ENCODE peak calls at places on chromosomes 5 and 9, in nine cellular contexts. F is ELR; E is activated CD8-positive, alpha-beta memory T cell treated with anti-CD3 and anti-CD28 coated beads, Interleukin-2, amount 50 U/mL, for 4 hours; A is ELF-1; Z is activated CD4-positive, CD25-positive, alpha-beta regulatory T cell treated with anti-CD3 and anti-CD28 coated beads, Interleukin-2, amount 50 U/mL, for 16 hours; C is breast epithelium; R is Daoy; W is DMS79; V is Calu3. S is an unnamed sample.
A peak's percentile ranks its signal among the peaks of the same experiment; 100 is the strongest.

GRCh38 chr9:124662561-124662960 is 108.5 kb downstream of the NR6A1 start:
- DNase-seq in E (no peak), V (no peak), Z (no peak), A (no peak), F (no peak), C (no peak), R (no peak), W (no peak), S (no peak)

GRCh38 chr9:85971731-85972130 is 30.8 kb downstream of the NAA35 start:
- DNase-seq in F (no peak), W (no peak), Z (no peak), C (no peak), E (no peak), A (no peak), R (no peak), V (no peak), S (no peak)

GRCh38 chr9:72675586-72675985 is 154.2 kb downstream of the TMC1 start:
- DNase-seq in A (no peak), C (no peak), V (peak; percentile 42), R (peak; percentile 33), E (no peak), Z (no peak), F (no peak), W (no peak), S (no peak)

GRCh38 chr5:107855171-107855570 is 184.4 kb upstream of the EFNA5 start:
- DNase-seq in W (no peak), Z (no peak), V (no peak), E (no peak), F (peak; percentile 24), C (no peak), R (no peak), A (no peak), S (no peak)

GRCh38 chr5:56457887-56458451 is 224.8 kb upstream of the ANKRD55 start:
- DNase-seq in E (no peak), Z (no peak), R (no peak), C (no peak), W (no peak), V (no peak), F (no peak), A (no peak), S (no peak)

GRCh38 chr9:114549677-114550330 is 37.8 kb upstream of the ATP6V1G1 start:
- DNase-seq in R (no peak), V (no peak), Z (no peak), C (no peak), W (no peak), A (no peak), E (no peak), F (no peak), S (no peak)

GRCh38 chr9:76486151-76486550 is 27.2 kb downstream of the GCNT1 start:
- DNase-seq in E (no peak), W (no peak), V (no peak), F (no peak), R (no peak), A (no peak), C (no peak), Z (no peak), S (no peak)

GRCh38 chr9:79652598-79652997 is 80.8 kb downstream of the TLE4 start:
- DNase-seq in F (peak; percentile 78), W (no peak), V (no peak), E (no peak), Z (no peak), A (no peak), C (no peak), R (no peak), S (no peak)

GRCh38 chr9:104879555-104880318 is 48.2 kb downstream of the ABCA1 start:
- DNase-seq in W (no peak), A (no peak), R (no peak), Z (no peak), F (no peak), E (no peak), V (no peak), C (no peak), S (no peak)

GRCh38 chr9:27361401-27361953 is 64.5 kb upstream of the EQTN start:
- DNase-seq in R (no peak), C (no peak), W (no peak), Z (no peak), F (no peak), V (no peak), E (no peak), A (no peak), S (no peak)

GRCh38 chr9:117682955-117683710 is 21.1 kb upstream of the TLR4 start:
- DNase-seq in C (no peak), A (no peak), Z (no peak), E (no peak), F (peak; percentile 25), V (no peak), W (no peak), R (no peak), S (no peak)

GRCh38 chr5:100519075-100519474 is 16.1 kb upstream of the FAM174A start:
- DNase-seq in A (no peak), C (no peak), E (no peak), V (no peak), R (no peak), W (no peak), Z (no peak), F (no peak), S (no peak)

GRCh38 chr9:93968451-93969327 is 13.5 kb upstream of the BARX1 start:
- DNase-seq in Z (no peak), F (peak; percentile 35), C (no peak), W (no peak), R (peak; percentile 72), A (no peak), E (no peak), V (peak; percentile 46), S (no peak)

GRCh38 chr9:70675868-70676370 is 261.5 kb upstream of the KLF9 start:
- DNase-seq in F (no peak), A (no peak), R (no peak), Z (no peak), C (no peak), W (no peak), V (no peak), E (no peak), S (no peak)

GRCh38 chr9:109319072-109319630 is 1.7 kb downstream of the EPB41L4B start:
- DNase-seq in E (no peak), W (no peak), F (no peak), C (no peak), R (no peak), Z (no peak), A (peak; percentile 41), V (no peak), S (no peak)

GRCh38 chr9:117825609-117826347 is 121.6 kb downstream of the TLR4 start:
- DNase-seq in V (no peak), R (no peak), Z (no peak), C (no peak), E (peak; percentile 21), W (no peak), A (no peak), F (no peak), S (peak; percentile 81)

GRCh38 chr5:157912621-157913325 is 53.8 kb upstream of the CLINT1 start:
- DNase-seq in Z (no peak), C (peak; percentile 21), F (no peak), W (peak; percentile 67), A (peak; percentile 65), R (no peak), V (peak; percentile 83), E (no peak), S (no peak)

S was measured in activated naive CD4-positive, alpha-beta T cell treated with anti-CD3 and anti-CD28 coated beads, Interleukin-2, amount 10 ng/mL, durations not matched to agents 7 days and 5 days.